ENCODE peak calls at places on chromosomes 4 and X, in ten cellular contexts. K is keratinocyte; W is mesendoderm; F is esophagus squamous epithelium; R is right cardiac atrium; D is right atrium auricular region; Y is aorta; Z is CD4-positive, CD25-positive, alpha-beta regulatory T cell; A is left lung; G is mesenchymal stem cell. J is an unnamed sample.
A peak's percentile ranks its signal among the peaks of the same experiment; 100 is the strongest.

GRCh38 chrX:23513121-23513520 is 154.2 kb upstream of the PRDX4 start:
- DNase-seq in K (no peak), W (peak; percentile 29), F (no peak), R (no peak), D (no peak), Y (no peak), Z (no peak), A (no peak), G (no peak), J (no peak)

GRCh38 chr4:39085891-39086290 is 23.9 kb downstream of the KLHL5 start:
- DNase-seq in K (no peak), W (no peak), F (no peak), R (no peak), D (no peak), Y (no peak), Z (no peak), A (no peak), G (no peak), J (no peak)

GRCh38 chrX:28981952-28982351 is 394.7 kb downstream of the IL1RAPL1 start:
- DNase-seq in K (no peak), W (no peak), F (no peak), R (no peak), D (no peak), Y (no peak), Z (no peak), A (no peak), G (no peak), J (no peak)

GRCh38 chrX:150767045-150767395 is 73.8 kb downstream of the MTMR1 start:
- DNase-seq in K (no peak), W (peak; percentile 22), F (no peak), R (peak; percentile 71), D (peak; percentile 58), Y (peak; percentile 66), Z (no peak), A (no peak), G (no peak), J (no peak)

GRCh38 chrX:84186603-84187358 is 1.2 kb downstream of the RPS6KA6 start:
- DNase-seq in K (no peak), W (peak; percentile 49), F (no peak), R (no peak), D (no peak), Y (no peak), Z (no peak), A (no peak), G (peak; percentile 4), J (no peak)

GRCh38 chrX:43973249-43973672 is at the start of gene NDP:
- DNase-seq in K (no peak), W (peak; percentile 18), F (no peak), R (no peak), D (no peak), Y (no peak), Z (no peak), A (no peak), G (no peak), J (no peak)

GRCh38 chrX:110310000-110310790 is 7.7 kb downstream of the AMMECR1 start:
- DNase-seq in K (no peak), W (no peak), F (no peak), R (no peak), D (no peak), Y (no peak), Z (no peak), A (no peak), G (no peak), J (no peak)

GRCh38 chr4:56550642-56551041 is 45.1 kb downstream of the ARL9 start:
- DNase-seq in K (no peak), W (no peak), F (no peak), R (no peak), D (no peak), Y (no peak), Z (no peak), A (no peak), G (no peak), J (no peak)

GRCh38 chrX:17854521-17854920 is 6.6 kb downstream of the RAI2 start:
- DNase-seq in K (no peak), W (no peak), F (no peak), R (no peak), D (no peak), Y (no peak), Z (no peak), A (no peak), G (no peak), J (no peak)

GRCh38 chr4:86554641-86555040 is 39.5 kb upstream of the PTPN13 start:
- DNase-seq in K (no peak), W (no peak), F (no peak), R (no peak), D (no peak), Y (no peak), Z (no peak), A (no peak), G (no peak), J (no peak)

GRCh38 chrX:109847257-109848187 is 114.5 kb upstream of the ACSL4 start:
- DNase-seq in K (peak; percentile 38), W (peak; percentile 40), F (no peak), R (no peak), D (no peak), Y (no peak), Z (no peak), A (no peak), G (peak; percentile 88), J (peak; percentile 22)

GRCh38 chrX:48558270-48558669 is 16.0 kb upstream of the RBM3 start:
- DNase-seq in K (peak; percentile 69), W (no peak), F (no peak), R (no peak), D (no peak), Y (no peak), Z (no peak), A (no peak), G (peak; percentile 70), J (peak; percentile 48)

GRCh38 chr4:124940387-124940786 is 227.9 kb upstream of the ANKRD50 start:
- DNase-seq in K (peak; percentile 73), W (peak; percentile 66), F (no peak), R (no peak), D (no peak), Y (no peak), Z (no peak), A (no peak), G (peak; percentile 79), J (peak; percentile 69)

GRCh38 chr4:54726907-54727306 is 69.2 kb downstream of the KIT start:
- DNase-seq in K (no peak), W (no peak), F (no peak), R (no peak), D (no peak), Y (no peak), Z (no peak), A (no peak), G (no peak), J (no peak)

GRCh38 chr4:109945056-109945455 is 32.4 kb downstream of the EGF start:
- DNase-seq in K (no peak), W (no peak), F (no peak), R (no peak), D (no peak), Y (no peak), Z (no peak), A (no peak), G (peak; percentile 10), J (peak; percentile 55)

GRCh38 chrX:9433596-9433995 is 31.3 kb upstream of the TBL1X start:
- DNase-seq in K (no peak), W (no peak), F (no peak), R (no peak), D (no peak), Y (no peak), Z (no peak), A (no peak), G (no peak), J (no peak)

GRCh38 chrX:107325467-107325866 is 119.1 kb downstream of the DNAAF6 start:
- DNase-seq in K (no peak), W (no peak), F (no peak), R (peak; percentile 44), D (no peak), Y (no peak), Z (no peak), A (no peak), G (no peak), J (no peak)

DNA sequence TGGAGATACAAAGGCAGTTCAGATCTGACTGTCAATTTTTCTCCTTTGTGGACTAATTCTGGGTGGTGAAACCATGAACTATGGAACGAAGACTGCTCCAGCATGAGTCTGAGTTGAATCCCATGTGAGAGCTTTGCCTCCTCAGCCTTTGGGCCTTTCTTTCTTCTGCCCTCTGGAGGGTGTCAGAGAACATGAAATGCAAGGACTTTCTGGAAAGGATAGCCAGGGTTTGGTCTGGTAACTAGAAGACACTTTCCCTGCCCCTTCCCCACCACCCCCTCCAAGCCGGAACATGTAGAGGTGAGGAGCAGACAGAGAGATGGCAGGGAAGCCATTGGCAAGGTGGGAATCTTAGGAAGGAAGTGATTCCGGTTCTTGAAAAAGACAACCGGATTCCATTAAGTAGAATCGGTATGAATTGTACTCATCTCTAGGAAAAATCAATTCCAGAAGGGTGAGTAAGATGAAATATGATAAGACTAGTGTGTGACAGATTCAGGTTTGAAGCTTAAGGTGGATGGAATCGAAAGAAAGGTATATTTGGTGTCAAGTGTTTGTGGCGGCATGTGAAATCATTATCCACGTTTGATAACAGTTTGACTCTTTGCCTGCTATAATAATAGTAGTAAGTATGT is 19.0 kb downstream of the FHL1 start:
- DNase-seq in K (no peak), W (peak; percentile 74), F (no peak), R (no peak), D (no peak), Y (no peak), Z (peak; percentile 23), A (no peak), G (peak; percentile 64), J (no peak)
- H3K27ac ChIP-seq in K (no peak overlapping the region), W (no peak overlapping the region), F (peak overlapping the region; percentile 89), R (peak overlapping the region; percentile 36), D (peak overlapping the region; percentile 6), Y (peak overlapping the region; percentile 82), Z (no peak overlapping the region), A (no peak overlapping the region), G (no peak overlapping the region), J (no peak overlapping the region)

GRCh38 chr4:79212311-79212710 is 113.5 kb downstream of the NAA11 start:
- DNase-seq in K (no peak), W (no peak), F (no peak), R (no peak), D (no peak), Y (no peak), Z (no peak), A (no peak), G (no peak), J (no peak)
- H3K27ac ChIP-seq in K (no peak overlapping the region), W (no peak overlapping the region), F (no peak overlapping the region), R (no peak overlapping the region), D (no peak overlapping the region), Y (no peak overlapping the region), Z (no peak overlapping the region), A (no peak overlapping the region), G (no peak overlapping the region), J (no peak overlapping the region)

GRCh38 chr4:123649248-123649643 is 252.7 kb downstream of the SPRY1 start:
- DNase-seq in K (no peak), W (no peak), F (no peak), R (no peak), D (no peak), Y (no peak), Z (no peak), A (no peak), G (no peak), J (no peak)
- H3K27ac ChIP-seq in K (peak overlapping the region; percentile 67), W (no peak overlapping the region), F (peak overlapping the region; percentile 58), R (peak overlapping the region; percentile 81), D (peak overlapping the region; percentile 64), Y (peak overlapping the region; percentile 97), Z (no peak overlapping the region), A (peak overlapping the region; percentile 35), G (peak overlapping the region; percentile 81), J (peak overlapping the region; percentile 52)

DNA sequence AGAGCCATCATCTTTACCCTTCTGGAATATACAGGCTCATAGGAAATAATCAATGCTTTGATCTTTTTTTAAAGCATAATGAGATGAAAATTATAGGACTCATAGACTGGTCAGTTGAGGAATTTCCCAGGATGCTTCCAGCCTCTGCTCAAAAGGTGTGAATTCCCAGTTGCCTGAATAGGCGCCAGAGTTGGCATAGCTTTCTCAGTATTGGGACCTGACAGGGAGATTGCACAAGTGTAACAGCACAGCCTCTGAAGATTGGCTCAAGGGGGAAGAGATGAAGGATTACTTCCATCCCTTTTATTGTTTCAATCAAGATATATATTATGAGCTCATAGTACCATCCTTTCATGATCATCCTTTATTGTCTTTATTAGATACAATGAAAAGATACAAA is 17.9 kb downstream of the TET2 start:
- DNase-seq in K (no peak), W (no peak), F (no peak), R (peak; percentile 43), D (no peak), Y (no peak), Z (no peak), A (no peak), G (no peak), J (no peak)
- H3K27ac ChIP-seq in K (no peak overlapping the region), W (no peak overlapping the region), F (no peak overlapping the region), R (no peak overlapping the region), D (no peak overlapping the region), Y (no peak overlapping the region), Z (no peak overlapping the region), A (no peak overlapping the region), G (no peak overlapping the region), J (no peak overlapping the region)

J was measured in epithelial cell of prostate.